ENCODE peak calls at places on chromosomes 5 and 9, in nine cellular contexts. T, Q, Y, P, H, M, D, X and U are unnamed samples.
A peak's percentile ranks its signal among the peaks of the same experiment; 100 is the strongest.

GRCh38 chr9:120438111-120438510 is 141.9 kb downstream of the CDK5RAP2 start:
- DNase-seq in P (peak; percentile 24), X (no peak), H (no peak), T (no peak), M (no peak), Y (no peak), D (no peak), Q (no peak), U (no peak)

GRCh38 chr9:133683494-133684460 is 47.6 kb downstream of the DBH start:
- DNase-seq in T (no peak), P (peak; percentile 8), D (no peak), M (no peak), H (no peak), X (peak; percentile 39), Y (no peak), Q (peak; percentile 36), U (peak; percentile 81)

GRCh38 chr5:144203750-144204596 is 33.3 kb downstream of the KCTD16 start:
- DNase-seq in D (peak; percentile 71), Y (peak; percentile 66), M (peak; percentile 65), H (no peak), T (no peak), P (peak; percentile 74), X (no peak), Q (peak; percentile 51), U (no peak)

GRCh38 chr5:42801516-42802166 is 10.1 kb downstream of the SELENOP start:
- DNase-seq in X (no peak), D (no peak), T (no peak), P (no peak), H (no peak), M (no peak), Y (no peak), Q (no peak), U (no peak)

GRCh38 chr5:165497707-165498106 is 1992.3 kb downstream of the MAT2B start:
- DNase-seq in X (no peak), H (no peak), P (peak; percentile 22), Q (no peak), M (no peak), Y (peak; percentile 27), D (peak; percentile 37), T (no peak), U (no peak)

GRCh38 chr9:73219985-73220626 is 68.4 kb downstream of the ANXA1 start:
- DNase-seq in X (no peak), P (peak; percentile 63), Y (no peak), T (no peak), D (no peak), H (no peak), M (no peak), Q (peak; percentile 66), U (no peak)

GRCh38 chr5:41670854-41671791 is 160.7 kb upstream of the PLCXD3 start:
- DNase-seq in D (no peak), Q (no peak), P (no peak), M (no peak), X (no peak), T (no peak), Y (no peak), H (no peak), U (no peak)

GRCh38 chr5:157471709-157472108 is 11.7 kb downstream of the NIPAL4 start:
- DNase-seq in P (peak; percentile 71), D (peak; percentile 20), M (no peak), Y (peak; percentile 53), X (no peak), Q (peak; percentile 54), H (no peak), T (no peak), U (no peak)

GRCh38 chr5:74541381-74541781 is 99.1 kb downstream of the ENC1 start:
- DNase-seq in M (no peak), X (no peak), Q (peak; percentile 10), H (no peak), D (no peak), P (peak; percentile 68), Y (no peak), T (no peak), U (no peak)

GRCh38 chr5:93126634-93127033 is 454.4 kb downstream of the NR2F1-AS1 start:
- DNase-seq in P (peak; percentile 61), X (no peak), Q (no peak), Y (no peak), H (no peak), D (no peak), M (no peak), T (no peak), U (no peak)

GRCh38 chr9:136051568-136052432 is 43.3 kb downstream of the NACC2 start:
- DNase-seq in D (peak; percentile 91), Y (peak; percentile 92), Q (peak; percentile 89), P (peak; percentile 93), X (no peak), M (peak; percentile 53), T (peak; percentile 82), H (peak; percentile 92), U (peak; percentile 67)

GRCh38 chr9:17725399-17726010 is 146.6 kb downstream of the SH3GL2 start:
- DNase-seq in T (no peak), D (no peak), P (no peak), Y (peak; percentile 3), Q (no peak), M (no peak), H (no peak), X (no peak), U (no peak)

GRCh38 chr5:164137095-164137494 is 631.7 kb downstream of the MAT2B start:
- DNase-seq in X (no peak), D (no peak), H (no peak), Y (no peak), M (no peak), P (no peak), T (no peak), Q (no peak), U (no peak)

GRCh38 chr9:34540826-34541225 is 18.0 kb upstream of the ENHO start:
- DNase-seq in Q (peak; percentile 84), P (peak; percentile 81), H (no peak), T (no peak), D (no peak), Y (no peak), X (no peak), M (no peak), U (no peak)

GRCh38 chr9:104905153-104905901 is 22.6 kb downstream of the ABCA1 start:
- DNase-seq in Q (peak; percentile 38), M (no peak), Y (no peak), H (no peak), P (no peak), T (no peak), D (no peak), X (no peak), U (no peak)

GRCh38 chr5:145887976-145888574 is 15.3 kb upstream of the GRXCR2 start:
- DNase-seq in H (no peak), P (peak; percentile 68), M (peak; percentile 30), Q (peak; percentile 65), X (no peak), D (peak; percentile 55), Y (peak; percentile 69), T (no peak), U (no peak)

GRCh38 chr9:89022071-89022721 is 30.9 kb downstream of the S1PR3 start:
- DNase-seq in M (no peak), Q (no peak), D (no peak), P (no peak), H (no peak), X (no peak), Y (no peak), T (no peak), U (no peak)